ENCODE peak calls at places on chromosomes 2 and 18, in six cellular contexts. Z is SK-N-SH, X is GM12878, O is HCT116, K is K562, U is HepG2. T is an unnamed sample.

GRCh38 chr18:76387608-76388007 is 107.4 kb downstream of the ZNF516 start:
- DNase-seq in U (no peak), O (no peak), K (no peak), X (no peak), Z (no peak), T (no peak)

GRCh38 chr2:232898592-232899541 is 28.8 kb downstream of the SNORC start:
- DNase-seq in K (no peak), Z (peak), U (no peak), X (no peak), O (no peak), T (no peak)

GRCh38 chr2:25897500-25897899 is 19.2 kb upstream of the ASXL2 start:
- DNase-seq in U (no peak), K (no peak), X (no peak), O (no peak), Z (no peak), T (no peak)

GRCh38 chr2:205758051-205758450 is 75.8 kb downstream of the NRP2 start:
- DNase-seq in Z (no peak), K (no peak), O (no peak), U (no peak), X (no peak), T (no peak)

GRCh38 chr2:62939735-62940491 is 110.7 kb upstream of the OTX1 start:
- DNase-seq in O (no peak), K (no peak), X (no peak), U (no peak), Z (no peak), T (no peak)

GRCh38 chr2:131042161-131042775 is 51.0 kb downstream of the FAM168B start:
- DNase-seq in O (no peak), K (peak), X (no peak), Z (peak), U (no peak), T (no peak)

GRCh38 chr18:44958450-44958849 is 277.8 kb downstream of the SETBP1 start:
- DNase-seq in U (no peak), X (no peak), O (no peak), K (no peak), Z (no peak), T (no peak)

GRCh38 chr2:66237470-66238354 is 197.2 kb upstream of the MEIS1 start:
- DNase-seq in Z (no peak), U (no peak), K (no peak), O (no peak), X (no peak), T (no peak)

GRCh38 chr18:56962322-56962721 is 184.6 kb upstream of the BOD1L2 start:
- DNase-seq in O (no peak), Z (no peak), X (no peak), K (no peak), U (no peak), T (no peak)

GRCh38 chr2:111903930-111904439 is 5.6 kb downstream of the MERTK start:
- DNase-seq in U (no peak), O (no peak), Z (no peak), K (peak), X (no peak), T (no peak)

GRCh38 chr2:234249873-234250272 is 199.4 kb downstream of the SPP2 start:
- DNase-seq in K (no peak), O (no peak), U (no peak), Z (no peak), X (no peak), T (no peak)

GRCh38 chr2:205686231-205687017 is 4.1 kb downstream of the NRP2 start:
- DNase-seq in O (no peak), U (no peak), X (no peak), Z (peak), K (no peak), T (no peak)

GRCh38 chr2:123670286-123670685 is 354.8 kb upstream of the CNTNAP5 start:
- DNase-seq in U (no peak), X (no peak), K (no peak), O (no peak), Z (no peak), T (no peak)

GRCh38 chr2:45578056-45578843 is 32.8 kb downstream of the SRBD1 start:
- DNase-seq in U (peak), X (no peak), O (no peak), K (peak), Z (peak), T (peak)

GRCh38 chr2:69013837-69014796 is 1.1 kb downstream of the ANTXR1 start:
- DNase-seq in K (no peak), Z (peak), X (no peak), O (no peak), U (no peak), T (no peak)

GRCh38 chr2:230735884-230736283 is 23.2 kb downstream of the CAB39 start:
- DNase-seq in U (no peak), X (no peak), Z (no peak), K (no peak), O (no peak), T (no peak)

GRCh38 chr2:226664140-226664539 is 135.5 kb downstream of the IRS1 start:
- DNase-seq in Z (no peak), X (no peak), U (no peak), O (no peak), K (no peak), T (peak)

GRCh38 chr2:73593676-73594075 is 48.5 kb downstream of the NAT8 start:
- DNase-seq in U (no peak), X (no peak), K (no peak), O (no peak), Z (no peak), T (no peak)
- TF ChIP-seq JUND in U (no peak), X (no peak), K (no peak), O (no peak), Z (no peak), T (no peak)

GRCh38 chr18:11689031-11689971 is at the start of gene GNAL:
- DNase-seq in U (peak), K (peak), Z (peak), X (no peak), O (peak), T (peak)

GRCh38 chr18:11695736-11696135 is 6.7 kb downstream of the GNAL start:
- DNase-seq in U (no peak), O (no peak), Z (no peak), X (no peak), K (no peak), T (no peak)

GRCh38 chr18:11689972-11690570 is 1.0 kb downstream of the GNAL start:
- DNase-seq in U (no peak), O (no peak), K (no peak), X (no peak), Z (no peak), T (no peak)
- TF ChIP-seq JUND in U (no peak), O (no peak), K (no peak), X (no peak), Z (no peak), T (no peak)

GRCh38 chr2:145060876-145061275 is 541.0 kb upstream of the ZEB2 start:
- DNase-seq in Z (no peak), O (no peak), X (no peak), U (no peak), K (no peak), T (no peak)
- TF ChIP-seq JUND in Z (no peak), O (no peak), X (no peak), U (no peak), K (no peak), T (no peak)

GRCh38 chr18:48022531-48023330 is 92.3 kb upstream of the SMAD2 start:
- DNase-seq in O (peak), K (peak), U (peak), Z (peak), X (peak), T (peak)
- TF ChIP-seq JUND in O (no peak), K (no peak), U (no peak), Z (no peak), X (no peak), T (no peak)

DNA sequence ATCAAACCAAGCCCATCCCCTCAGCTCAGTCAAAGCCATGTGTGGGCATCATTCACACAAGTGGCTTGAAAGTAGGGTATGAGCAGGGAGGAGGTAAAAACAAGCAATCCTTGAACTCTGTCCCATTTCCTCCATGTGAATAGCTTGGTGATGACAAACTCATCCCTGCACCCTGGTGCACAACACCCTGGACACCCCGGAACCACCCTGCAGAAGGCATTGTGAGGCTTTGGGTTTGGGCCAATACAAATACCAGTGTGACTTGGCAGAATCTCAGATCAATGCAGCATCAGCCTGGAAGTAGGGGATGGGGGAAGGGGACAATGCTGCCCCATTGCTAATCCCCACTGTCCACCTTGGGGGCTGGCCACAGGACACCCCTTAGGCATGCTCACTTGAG is 28.6 kb downstream of the TGFA start:
- DNase-seq in U (peak), Z (no peak), K (no peak), O (peak), X (no peak), T (no peak)
- TF ChIP-seq JUND in U (peak), Z (no peak), K (no peak), O (no peak), X (no peak), T (no peak)

GRCh38 chr2:202019689-202020450 is 13.8 kb upstream of the FZD7 start:
- DNase-seq in K (no peak), X (no peak), O (no peak), U (no peak), Z (peak), T (no peak)
- TF ChIP-seq JUND in K (no peak), X (no peak), O (no peak), U (no peak), Z (no peak), T (no peak)

DNA sequence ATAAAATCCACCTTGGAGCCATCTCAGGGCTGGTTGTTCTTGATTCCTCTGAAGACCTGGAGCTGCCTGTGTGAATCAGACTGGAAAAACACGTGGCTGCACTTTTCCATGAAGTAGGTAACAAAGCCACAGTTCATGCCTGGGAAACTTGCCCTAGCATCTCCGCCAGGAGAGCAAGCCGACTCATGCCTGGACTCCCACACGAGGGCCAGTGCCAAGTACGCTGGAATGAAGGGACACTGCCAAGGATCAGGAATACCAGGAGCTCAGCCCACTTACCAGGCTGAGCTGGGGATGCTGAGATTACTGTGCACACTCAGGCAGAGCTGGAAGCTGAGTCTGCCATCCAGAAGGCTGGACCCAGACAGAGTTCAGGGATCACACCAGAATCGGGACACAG is 10.9 kb upstream of the FHL2 start:
- DNase-seq in O (peak), U (no peak), X (no peak), Z (no peak), K (no peak), T (peak)
- TF ChIP-seq JUND in O (peak), U (no peak), X (no peak), Z (peak), K (no peak), T (no peak)